ENCODE peak calls at places on chromosomes 4 and X, in four cellular contexts. V, D, L and J are unnamed samples.

GRCh38 chrX:153902388-153902787 is 2.1 kb upstream of the AVPR2 start:
- DNase-seq in L (no peak), V (no peak), D (no peak), J (no peak)

GRCh38 chr4:91198951-91199350 is 1071.8 kb downstream of the CCSER1 start:
- DNase-seq in D (no peak), L (no peak), V (no peak), J (peak)

GRCh38 chrX:18422325-18422724 is 3.1 kb upstream of the CDKL5 start:
- DNase-seq in L (peak), D (no peak), V (no peak), J (peak)

GRCh38 chr4:42633605-42634388 is 23.1 kb downstream of the ATP8A1 start:
- DNase-seq in D (no peak), V (no peak), L (no peak), J (no peak)

GRCh38 chr4:174120446-174121142 is 162.9 kb downstream of the FBXO8 start:
- DNase-seq in V (peak), D (peak), L (peak), J (peak)

GRCh38 chr4:1346781-1347409 is at the start of gene UVSSA:
- DNase-seq in D (peak), L (peak), V (peak), J (peak)

GRCh38 chrX:10505726-10506125 is 114.7 kb downstream of the MID1 start:
- DNase-seq in L (no peak), V (no peak), D (no peak), J (no peak)

GRCh38 chr4:118941799-118942198 is 53.1 kb downstream of the SYNPO2 start:
- DNase-seq in L (peak), V (no peak), D (no peak), J (peak)

GRCh38 chr4:2256781-2257191 is 5.1 kb downstream of the MXD4 start:
- DNase-seq in L (no peak), D (no peak), V (no peak), J (no peak)

GRCh38 chr4:165302658-165303057 is 24.8 kb upstream of the MSMO1 start:
- DNase-seq in V (no peak), L (no peak), D (no peak), J (no peak)

GRCh38 chr4:26226978-26227377 is 93.8 kb upstream of the RBPJ start:
- DNase-seq in D (no peak), L (no peak), V (no peak), J (no peak)

GRCh38 chr4:80007745-80008149 is 65.3 kb downstream of the ANTXR2 start:
- DNase-seq in L (no peak), V (no peak), D (no peak), J (peak)

GRCh38 chr4:147749811-147750321 is 18.0 kb downstream of the ARHGAP10 start:
- DNase-seq in V (no peak), L (no peak), D (no peak), J (no peak)

GRCh38 chr4:146340798-146341197 is 126.5 kb downstream of the REELD1 start:
- DNase-seq in D (no peak), L (peak), V (no peak), J (peak)

GRCh38 chr4:64539234-64539849 is 130.1 kb upstream of the TECRL start:
- DNase-seq in L (peak), V (peak), D (peak), J (peak)

GRCh38 chr4:8132947-8133705 is 25.5 kb downstream of the ABLIM2 start:
- DNase-seq in L (no peak), V (no peak), D (no peak), J (no peak)
- H2AK5ac ChIP-seq in L (no peak), V (no peak), D (peak), J (no peak)

DNA sequence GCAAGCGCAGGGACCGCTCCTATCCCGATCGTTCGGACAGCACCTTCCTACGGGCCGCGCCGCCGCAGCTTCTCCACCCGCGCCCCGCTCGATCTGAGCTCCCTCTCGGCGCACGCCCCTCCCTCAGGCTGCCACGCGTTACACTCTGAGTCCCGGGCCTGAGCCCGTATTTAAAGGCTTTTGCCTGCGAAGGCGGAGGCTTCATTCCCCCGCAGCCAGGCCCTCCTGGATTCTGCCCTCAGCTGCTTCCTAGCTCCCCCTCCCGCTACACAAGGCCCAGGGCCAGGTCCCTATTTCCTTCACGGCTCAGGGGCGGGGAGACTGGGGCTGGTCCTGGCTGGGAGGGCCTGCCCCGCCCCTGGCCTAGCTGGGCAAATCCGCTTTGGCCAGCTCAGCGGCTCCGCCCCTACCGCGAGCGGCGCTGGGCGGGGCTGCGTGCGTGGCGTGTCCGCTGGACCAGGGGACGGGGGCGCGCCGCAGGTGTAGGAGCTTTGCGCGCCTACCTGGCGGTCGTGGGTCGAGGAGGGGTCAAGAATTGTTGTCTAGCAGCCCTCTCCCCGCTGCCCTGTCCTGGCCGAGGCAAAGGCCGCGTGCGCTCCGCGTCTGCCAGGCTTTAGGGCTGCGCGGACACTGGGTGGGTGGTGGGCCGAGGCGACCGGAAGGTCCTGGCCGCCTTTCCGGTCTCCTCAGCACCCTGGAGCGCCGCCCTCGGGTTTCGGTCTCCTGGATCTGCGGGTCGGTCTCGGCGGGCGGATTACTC is at the start of gene UGDH:
- DNase-seq in D (peak), V (peak), L (peak), J (peak)
- H2AK5ac ChIP-seq in D (peak), V (no peak), L (peak), J (peak)

GRCh38 chr4:5796976-5797375 is 86.0 kb downstream of the EVC start:
- DNase-seq in V (peak), D (no peak), L (no peak), J (no peak)

GRCh38 chr4:5798447-5798846 is 87.4 kb downstream of the EVC start:
- DNase-seq in D (no peak), V (no peak), L (no peak), J (no peak)

GRCh38 chr4:5799406-5799805 is 88.4 kb downstream of the EVC start:
- DNase-seq in V (no peak), D (no peak), L (no peak), J (no peak)

GRCh38 chr4:5798946-5799345 is 87.9 kb downstream of the EVC start:
- DNase-seq in D (no peak), V (no peak), L (no peak), J (no peak)

DNA sequence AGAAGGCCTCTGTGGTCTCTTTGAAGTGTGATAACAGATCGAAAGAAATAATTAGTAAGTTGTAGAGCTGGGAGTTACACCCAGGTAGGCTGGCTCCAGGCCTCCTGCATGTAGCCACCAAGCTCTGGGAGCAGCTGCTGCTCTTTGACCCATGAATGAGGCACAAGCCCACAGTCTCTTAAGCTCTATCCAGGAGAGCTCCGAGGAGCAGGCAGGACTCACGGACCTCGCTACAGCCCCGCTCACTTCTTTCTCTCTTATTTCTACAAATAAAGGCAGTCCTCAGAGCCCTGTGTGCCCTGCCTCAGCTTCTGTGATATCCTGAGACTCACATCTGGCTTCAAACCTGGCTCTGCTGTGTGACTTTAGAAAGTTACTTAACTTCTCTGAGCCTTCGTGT is 86.9 kb downstream of the EVC start:
- DNase-seq in D (no peak), L (no peak), V (peak), J (no peak)
- H2AK5ac ChIP-seq in D (no peak), L (no peak), V (no peak), J (no peak)

GRCh38 chr4:98994474-98995182 is 893 bp upstream of the METAP1 start:
- DNase-seq in V (no peak), D (no peak), L (peak), J (no peak)

GRCh38 chr4:98997176-98997575 is 1.7 kb downstream of the METAP1 start:
- DNase-seq in D (no peak), V (no peak), L (no peak), J (no peak)

GRCh38 chr4:98993419-98994071 is 2.0 kb upstream of the METAP1 start:
- DNase-seq in L (no peak), V (no peak), D (no peak), J (no peak)

GRCh38 chr4:98996056-98996941 is 778 bp downstream of the METAP1 start:
- DNase-seq in L (peak), V (no peak), D (peak), J (peak)

DNA sequence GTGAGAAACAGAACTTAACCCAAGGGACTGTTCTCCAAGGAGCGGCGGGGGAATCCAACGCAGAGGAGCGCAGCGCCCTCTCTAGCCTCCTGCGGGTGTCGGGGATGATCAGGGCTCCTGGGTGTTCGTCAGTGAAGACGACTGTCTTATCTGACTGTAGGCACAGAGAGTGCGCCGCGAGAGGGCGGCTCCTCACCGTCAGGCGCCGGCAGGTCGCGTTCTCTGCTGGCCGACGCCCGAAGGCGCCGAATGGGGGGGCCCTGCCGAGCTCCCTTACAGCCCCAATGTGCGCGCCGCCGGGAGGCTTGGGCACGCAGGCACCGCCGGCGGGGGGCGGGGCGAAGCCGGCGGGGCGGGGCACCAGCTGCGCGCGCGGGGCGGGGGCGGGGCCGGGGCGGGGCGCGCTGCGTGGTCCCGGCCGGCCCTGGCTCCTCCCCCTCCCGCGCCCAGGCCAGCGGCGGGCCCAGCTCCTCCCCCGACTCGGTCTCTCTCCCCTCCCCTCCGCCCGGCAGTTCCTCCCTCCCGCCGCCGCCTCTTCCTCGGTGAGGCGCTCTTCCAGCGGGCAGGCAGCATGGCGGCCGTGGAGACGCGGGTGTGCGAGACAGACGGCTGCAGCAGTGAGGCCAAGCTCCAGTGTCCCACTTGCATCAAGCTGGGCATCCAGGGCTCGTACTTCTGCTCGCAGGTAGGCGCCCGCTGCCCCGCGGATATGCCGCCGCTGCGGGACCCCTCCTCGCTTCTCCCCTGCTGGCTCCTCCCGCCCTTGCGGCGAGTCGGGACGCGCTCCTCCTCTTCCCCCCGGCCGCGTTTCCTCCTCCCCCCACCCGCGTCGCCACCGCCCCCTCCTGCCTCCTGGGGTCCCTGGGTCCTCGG is at the start of gene METAP1:
- DNase-seq in L (peak), D (peak), V (peak), J (peak)
- H2AK5ac ChIP-seq in L (peak), D (peak), V (no peak), J (no peak)

GRCh38 chr4:8097141-8097541 is 61.5 kb downstream of the ABLIM2 start:
- DNase-seq in V (no peak), L (no peak), D (no peak), J (no peak)

GRCh38 chr4:8098506-8098905 is 60.1 kb downstream of the ABLIM2 start:
- DNase-seq in L (no peak), V (no peak), D (no peak), J (no peak)

GRCh38 chr4:8095956-8096689 is 62.5 kb downstream of the ABLIM2 start:
- DNase-seq in D (no peak), L (peak), V (no peak), J (no peak)

GRCh38 chr4:8097721-8098345 is 60.8 kb downstream of the ABLIM2 start:
- DNase-seq in D (no peak), V (no peak), L (no peak), J (no peak)

DNA sequence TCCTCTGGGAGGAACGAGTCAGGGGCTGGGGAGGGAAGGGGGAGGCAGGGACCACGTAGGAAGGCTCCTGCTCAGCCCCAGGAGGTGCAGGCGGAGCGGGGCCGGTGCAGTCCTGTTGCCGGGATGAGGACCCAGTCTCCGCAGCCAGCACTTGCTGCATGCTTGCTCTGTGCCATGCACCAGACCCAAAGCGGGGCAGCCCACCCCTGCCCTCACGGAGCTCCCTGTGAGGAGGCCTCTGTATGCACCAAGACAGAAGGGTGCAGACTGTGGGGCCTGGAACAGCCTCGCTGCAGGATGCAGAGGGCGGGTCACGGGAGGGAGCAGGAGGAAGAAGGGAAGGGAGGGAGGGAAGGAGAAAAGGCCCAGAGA is 61.9 kb downstream of the ABLIM2 start:
- DNase-seq in L (no peak), V (no peak), D (no peak), J (no peak)
- H2AK5ac ChIP-seq in L (no peak), V (no peak), D (peak), J (no peak)

DNA sequence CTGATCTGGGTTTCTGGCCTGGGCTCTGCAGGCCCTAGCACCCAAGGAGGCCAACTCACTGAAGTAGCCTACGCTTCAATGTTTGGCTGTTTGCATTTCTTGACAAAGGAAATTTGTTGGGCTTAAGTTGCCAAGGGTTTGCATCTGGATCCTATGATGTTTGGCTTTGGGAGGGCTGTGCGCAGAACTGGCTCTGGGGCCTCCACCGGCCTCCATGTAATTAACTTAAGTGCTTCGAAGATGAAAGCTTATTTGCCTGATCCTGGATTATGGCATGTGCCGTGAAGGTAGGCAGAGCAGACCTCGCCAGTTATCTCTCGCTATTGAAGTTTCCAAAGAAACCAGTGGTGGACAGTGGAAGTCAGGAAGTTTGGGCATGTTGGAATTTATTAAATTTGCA is 124.3 kb upstream of the STX18 start:
- DNase-seq in V (no peak), D (no peak), L (no peak), J (no peak)
- H2AK5ac ChIP-seq in V (no peak), D (no peak), L (peak), J (no peak)

DNA sequence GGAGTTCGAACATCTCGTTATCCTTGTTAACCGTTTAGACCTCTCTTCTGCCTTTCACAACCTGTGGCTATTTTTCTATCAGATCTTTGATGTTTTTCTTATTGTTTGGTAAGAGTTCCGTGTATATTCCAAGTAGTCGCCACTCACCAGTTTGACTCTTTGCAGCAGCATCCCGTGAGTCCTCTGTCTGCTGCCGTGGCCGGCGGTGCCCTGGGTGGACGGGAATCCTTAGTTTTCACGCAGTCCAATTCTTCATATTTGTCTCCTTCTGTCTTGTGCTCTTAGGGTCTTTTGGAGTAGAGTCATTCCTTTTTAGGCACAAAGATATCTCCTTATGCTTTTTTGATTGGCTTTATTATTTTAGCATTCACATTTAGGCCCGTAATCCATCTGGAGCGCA is 95.0 kb upstream of the MSX1 start:
- DNase-seq in L (no peak), V (no peak), D (no peak), J (no peak)
- H2AK5ac ChIP-seq in L (no peak), V (no peak), D (no peak), J (no peak)

DNA sequence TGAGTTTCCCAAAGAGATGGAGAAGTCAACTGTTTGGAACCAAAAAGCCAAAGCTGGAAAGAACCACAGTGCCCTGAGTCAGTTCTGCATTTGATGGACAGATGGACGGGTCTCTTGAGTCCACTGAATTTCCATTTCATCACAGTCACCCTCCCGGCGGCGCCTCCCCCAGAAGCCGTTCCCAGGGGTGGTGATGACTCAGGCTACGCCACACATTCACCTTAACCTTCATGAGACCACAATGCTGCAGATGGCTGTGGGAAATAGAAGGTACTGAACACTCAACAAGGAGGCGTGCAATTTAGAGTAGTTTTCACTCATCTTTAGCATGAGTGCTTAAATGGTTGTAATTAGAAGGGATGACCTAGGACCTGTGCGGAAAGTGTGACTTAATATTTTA is 61.3 kb downstream of the STOX2 start:
- DNase-seq in D (no peak), V (no peak), L (peak), J (no peak)
- H2AK5ac ChIP-seq in D (no peak), V (no peak), L (no peak), J (no peak)

DNA sequence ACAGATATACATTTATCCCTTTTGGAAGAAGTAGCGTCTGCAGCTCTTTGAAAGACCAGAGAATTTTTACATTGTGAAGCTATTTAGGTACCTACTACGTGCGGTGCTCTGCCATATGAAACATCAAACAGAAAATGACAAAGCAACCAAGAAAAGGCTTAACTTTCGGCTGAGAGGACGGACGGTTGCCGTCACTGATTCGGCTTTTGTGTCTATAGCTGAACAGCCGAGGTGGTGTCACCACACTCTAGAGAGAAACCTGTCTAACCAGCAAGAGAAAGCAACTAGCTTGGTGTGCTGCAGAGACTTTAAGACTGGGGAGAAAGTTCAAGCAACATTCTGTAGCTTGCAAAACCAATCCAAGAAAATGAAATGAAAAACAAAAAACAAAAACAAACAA is 145.5 kb downstream of the SHOX start:
- DNase-seq in V (no peak), D (no peak), L (no peak), J (no peak)
- H2AK5ac ChIP-seq in V (no peak), D (no peak), L (no peak), J (no peak)

GRCh38 chrX:135391734-135392133 is 30.0 kb upstream of the SMIM10L2A start:
- DNase-seq in V (no peak), L (no peak), D (no peak), J (no peak)
- H2AK5ac ChIP-seq in V (no peak), L (no peak), D (no peak), J (no peak)